ENCODE peak calls at places on chromosome 11, in four cellular contexts. T is mucosa of descending colon, P is left ventricle myocardium inferior, D is pancreas. X is an unnamed sample.

GRCh38 chr11:116692318-116693106 is 80.3 kb downstream of the BUD13 start:
- DNase-seq in T (no peak), P (no peak), D (no peak), X (no peak)

GRCh38 chr11:102783720-102784119 is 3.3 kb upstream of the MMP10 start:
- DNase-seq in T (no peak), P (no peak), D (no peak), X (no peak)

GRCh38 chr11:33064033-33064825 is 24.9 kb downstream of the TCP11L1 start:
- DNase-seq in T (no peak), P (no peak), D (no peak), X (no peak)

GRCh38 chr11:31810779-31811647 is at the start of gene PAX6:
- DNase-seq in T (peak; percentile 44), P (no peak), D (peak; percentile 70), X (peak; percentile 73)

GRCh38 chr11:132134322-132134721 is 763.9 kb downstream of the NTM start:
- DNase-seq in T (no peak), P (no peak), D (no peak), X (no peak)

GRCh38 chr11:11171854-11172253 is 181.2 kb downstream of the CSNK2A3 start:
- DNase-seq in T (peak; percentile 16), P (no peak), D (no peak), X (no peak)

GRCh38 chr11:61553373-61554171 is 27.3 kb downstream of the SYT7 start:
- DNase-seq in T (no peak), P (no peak), D (no peak), X (no peak)

GRCh38 chr11:61384271-61385242 is 7.8 kb upstream of the TMEM216 start:
- DNase-seq in T (peak; percentile 36), P (no peak), D (no peak), X (no peak)

GRCh38 chr11:127470485-127470884 is 469.9 kb upstream of the KIRREL3 start:
- DNase-seq in T (peak; percentile 33), P (no peak), D (no peak), X (no peak)

GRCh38 chr11:34395916-34396555 is 38.2 kb upstream of the ABTB2 start:
- DNase-seq in T (no peak), P (no peak), D (no peak), X (no peak)

GRCh38 chr11:10629431-10630002 is 61.1 kb upstream of the LYVE1 start:
- DNase-seq in T (no peak), P (no peak), D (no peak), X (no peak)

GRCh38 chr11:3859373-3859881 is 4.0 kb downstream of the STIM1 start:
- DNase-seq in T (peak; percentile 68), P (peak; percentile 69), D (peak; percentile 74), X (no peak)

GRCh38 chr11:111911563-111912401 is at the start of gene CRYAB:
- DNase-seq in T (peak; percentile 34), P (peak; percentile 89), D (peak; percentile 67), X (peak; percentile 97)

GRCh38 chr11:125967515-125967914 is 21.7 kb downstream of the VSIG10L2 start:
- DNase-seq in T (no peak), P (no peak), D (no peak), X (no peak)

GRCh38 chr11:86370922-86371614 is 3.6 kb upstream of the CCDC81 start:
- DNase-seq in T (no peak), P (no peak), D (no peak), X (no peak)

GRCh38 chr11:104645276-104646018 is 252.8 kb downstream of the CASP12 start:
- DNase-seq in T (no peak), P (no peak), D (no peak), X (no peak)

GRCh38 chr11:119030029-119030328 is 698 bp downstream of the SLC37A4 start:
- DNase-seq in T (no peak), P (no peak), D (no peak), X (no peak)

GRCh38 chr11:34356576-34356917 is 1.3 kb downstream of the ABTB2 start:
- DNase-seq in T (no peak), P (peak; percentile 23), D (no peak), X (peak; percentile 81)

GRCh38 chr11:75286826-75287465 is 46.4 kb downstream of the TPBGL start:
- DNase-seq in T (no peak), P (no peak), D (no peak), X (peak; percentile 75)

GRCh38 chr11:65593518-65594414 is 1.8 kb downstream of the KCNK7 start:
- DNase-seq in T (peak; percentile 64), P (no peak), D (peak; percentile 75), X (no peak)

GRCh38 chr11:109236696-109237095 is 185.3 kb upstream of the C11orf87 start:
- DNase-seq in T (no peak), P (no peak), D (no peak), X (no peak)

GRCh38 chr11:8219257-8220021 is 44.2 kb downstream of the LMO1 start:
- DNase-seq in T (peak; percentile 76), P (no peak), D (no peak), X (peak; percentile 60)

GRCh38 chr11:85965202-85965601 is 103.7 kb downstream of the PICALM start:
- DNase-seq in T (no peak), P (no peak), D (no peak), X (no peak)

GRCh38 chr11:16297332-16297731 is 59.0 kb downstream of the SOX6 start:
- DNase-seq in T (no peak), P (no peak), D (no peak), X (no peak)
- H3K4me1 ChIP-seq in T (no peaks in the 10 kb centered on the region), P (peaks cover 58% of the 10 kb centered on the region), D (peaks cover 5% of the 10 kb centered on the region), X (no peaks in the 10 kb centered on the region)

DNA sequence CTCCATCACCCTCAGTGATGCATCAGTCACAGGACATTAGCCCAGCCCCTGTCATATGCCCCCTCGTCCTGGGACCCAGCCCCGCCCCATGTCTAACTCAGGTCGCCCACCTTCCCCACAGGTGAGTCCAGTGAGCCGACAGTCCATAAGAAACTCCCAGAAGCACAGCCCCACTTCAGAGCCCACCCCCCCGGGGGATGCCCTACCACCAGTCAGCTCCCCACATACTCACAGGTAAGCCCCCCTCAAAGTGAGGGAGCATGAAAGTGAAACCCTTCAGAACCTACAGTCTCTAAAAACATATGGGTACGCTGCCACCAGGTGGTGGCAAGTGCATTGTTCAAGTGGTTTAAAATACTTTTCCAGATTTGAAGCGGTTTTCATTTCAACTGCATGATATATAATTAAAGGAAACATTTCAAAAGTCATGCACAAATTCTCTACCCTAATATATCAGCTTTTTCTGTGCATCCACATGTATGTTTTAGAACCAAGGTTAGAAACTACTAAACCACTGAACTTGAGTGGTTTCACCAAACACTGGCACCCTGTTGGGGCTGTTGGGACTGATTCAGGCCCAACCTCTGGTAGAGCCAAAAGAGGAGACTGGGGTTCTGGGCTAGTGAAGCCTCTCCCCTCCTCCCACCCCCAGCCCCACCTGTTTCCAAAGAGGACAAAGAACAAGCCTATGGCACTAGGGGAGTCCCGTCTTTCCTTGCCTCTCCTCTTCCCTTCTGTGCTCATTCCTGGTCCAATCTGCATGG is 17.3 kb downstream of the EPS8L2 start:
- DNase-seq in T (peak; percentile 73), P (no peak), D (peak; percentile 69), X (no peak)
- H3K4me1 ChIP-seq in T (peaks cover 38% of the 10 kb centered on the region), P (peaks cover 39% of the 10 kb centered on the region), D (peaks cover 15% of the 10 kb centered on the region), X (no peaks in the 10 kb centered on the region)

GRCh38 chr11:2390091-2390870 is 10.3 kb upstream of the TSSC4 start:
- DNase-seq in T (no peak), P (no peak), D (peak; percentile 69), X (peak; percentile 73)

GRCh38 chr11:2388431-2389024 is 11.4 kb downstream of the CD81 start:
- DNase-seq in T (no peak), P (no peak), D (peak; percentile 67), X (peak; percentile 67)

GRCh38 chr11:2390871-2391662 is 9.5 kb upstream of the TSSC4 start:
- DNase-seq in T (no peak), P (no peak), D (peak; percentile 74), X (peak; percentile 90)

GRCh38 chr11:2387266-2387982 is 10.3 kb downstream of the CD81 start:
- DNase-seq in T (no peak), P (no peak), D (peak; percentile 69), X (peak; percentile 75)

GRCh38 chr11:2389344-2390026 is 11.1 kb upstream of the TSSC4 start:
- DNase-seq in T (no peak), P (no peak), D (peak; percentile 74), X (peak; percentile 72)
- H3K4me1 ChIP-seq in T (peaks cover 35% of the 10 kb centered on the region), P (peaks cover 97% of the 10 kb centered on the region), D (peaks cover 26% of the 10 kb centered on the region), X (peaks cover 46% of the 10 kb centered on the region)

DNA sequence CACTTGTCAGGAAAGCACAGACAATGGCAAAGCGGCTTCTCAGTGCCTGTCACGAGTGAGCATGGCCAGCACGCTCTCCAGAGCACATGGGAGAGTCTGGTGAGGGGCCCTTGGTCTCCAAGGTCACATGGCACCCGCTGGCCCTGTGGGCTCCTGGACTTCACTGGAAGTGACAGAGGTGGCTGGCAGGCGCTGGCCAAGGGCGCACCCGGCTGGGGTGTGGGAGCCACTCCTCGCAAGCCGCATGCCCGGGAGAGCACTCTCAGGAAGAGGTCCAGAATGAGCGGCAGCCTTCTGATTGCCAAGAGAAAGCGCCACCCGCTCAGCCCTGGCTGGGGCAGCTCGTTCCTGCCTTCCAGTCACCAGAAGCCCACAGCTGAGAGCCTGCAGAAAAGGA is 17.1 kb upstream of the MOB2 start:
- DNase-seq in T (no peak), P (peak; percentile 69), D (peak; percentile 80), X (peak; percentile 64)
- H3K4me1 ChIP-seq in T (peaks cover 3% of the 10 kb centered on the region), P (peaks cover 83% of the 10 kb centered on the region), D (no peaks in the 10 kb centered on the region), X (no peaks in the 10 kb centered on the region)

GRCh38 chr11:67287355-67288197 is 1.5 kb upstream of the ANKRD13D start:
- DNase-seq in T (no peak), P (peak; percentile 13), D (peak; percentile 35), X (peak; percentile 66)
- H3K4me1 ChIP-seq in T (peaks cover 22% of the 10 kb centered on the region), P (peaks cover 62% of the 10 kb centered on the region), D (peaks cover 6% of the 10 kb centered on the region), X (peaks cover 24% of the 10 kb centered on the region)

DNA sequence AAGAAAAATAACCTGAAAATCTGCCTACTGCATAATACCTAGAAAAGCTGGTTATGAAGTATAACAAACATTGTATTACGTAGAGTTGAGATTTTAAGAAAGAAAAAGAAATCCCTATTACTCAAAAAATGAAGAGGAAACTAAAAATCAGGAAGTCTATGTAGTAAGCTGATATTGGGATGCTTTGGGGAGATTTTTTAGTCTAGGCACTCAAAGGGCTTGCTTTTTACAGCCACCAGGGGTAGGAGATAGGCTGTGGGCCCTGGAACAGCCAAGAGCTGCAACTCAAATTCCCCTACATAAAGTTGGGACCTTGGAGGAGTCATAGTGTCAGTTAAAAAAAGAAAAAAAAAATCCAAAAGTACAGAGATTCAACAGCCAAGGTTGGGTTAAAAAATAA is 90.4 kb downstream of the RELT start:
- DNase-seq in T (no peak), P (no peak), D (no peak), X (no peak)
- H3K4me1 ChIP-seq in T (no peaks in the 10 kb centered on the region), P (peaks cover 86% of the 10 kb centered on the region), D (no peaks in the 10 kb centered on the region), X (no peaks in the 10 kb centered on the region)

GRCh38 chr11:27467181-27467913 is 5.2 kb downstream of the LGR4 start:
- DNase-seq in T (peak; percentile 19), P (no peak), D (no peak), X (no peak)
- H3K4me1 ChIP-seq in T (peaks cover 16% of the 10 kb centered on the region), P (peaks cover 76% of the 10 kb centered on the region), D (peaks cover 21% of the 10 kb centered on the region), X (peaks cover 20% of the 10 kb centered on the region)

DNA sequence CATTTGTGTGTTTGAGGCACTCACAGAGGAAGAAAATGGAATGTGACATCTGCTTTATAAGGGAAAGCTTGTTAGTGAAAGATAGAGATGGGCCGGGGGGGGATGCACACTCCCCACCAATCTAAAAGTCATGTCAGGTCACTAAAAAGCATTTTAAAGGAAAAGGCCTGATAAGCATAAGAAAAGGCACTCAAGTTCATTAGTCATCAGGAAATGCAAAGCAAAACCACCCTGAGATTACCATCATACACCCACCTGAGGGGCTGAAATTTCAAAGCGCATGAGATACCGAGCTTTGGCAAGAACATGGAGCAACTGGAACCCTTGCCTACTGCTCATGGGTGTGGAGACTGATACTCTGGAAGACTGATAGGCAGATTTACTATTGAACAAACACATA is 77.9 kb upstream of the ANO1 start:
- DNase-seq in T (no peak), P (no peak), D (no peak), X (no peak)
- H3K4me1 ChIP-seq in T (no peaks in the 10 kb centered on the region), P (peaks cover 24% of the 10 kb centered on the region), D (no peaks in the 10 kb centered on the region), X (no peaks in the 10 kb centered on the region)

X was measured in kidney.